ENCODE peak calls at places on chromosomes 2 and 18, in eight cellular contexts. K is GM12865, A is HCT116, J is HFFc6, Q is keratinocyte, V is astrocyte of the spinal cord, O is pancreas, S is NB4. D is an unnamed sample.

GRCh38 chr2:164388511-164388910 is 232.8 kb downstream of the GRB14 start:
- DNase-seq in J (peak; percentile 62), Q (peak; percentile 30), K (peak; percentile 42), O (no peak), V (peak; percentile 85), A (no peak), S (peak; percentile 45), D (no peak)

GRCh38 chr2:15195723-15196270 is 365.3 kb downstream of the NBAS start:
- DNase-seq in V (no peak), A (no peak), J (no peak), S (no peak), Q (no peak), K (no peak), O (no peak), D (no peak)

GRCh38 chr2:181264436-181264835 is 192.8 kb upstream of the ITGA4 start:
- DNase-seq in A (no peak), K (no peak), O (no peak), Q (no peak), S (no peak), J (no peak), V (peak; percentile 7), D (no peak)

GRCh38 chr2:170815746-170816498 is 765 bp upstream of the GAD1 start:
- DNase-seq in A (peak; percentile 57), S (peak; percentile 80), V (peak; percentile 29), O (peak; percentile 72), K (peak; percentile 68), Q (no peak), J (no peak), D (peak; percentile 40)

GRCh38 chr2:149768320-149768799 is 180.8 kb upstream of the MMADHC start:
- DNase-seq in J (peak; percentile 36), K (no peak), A (no peak), Q (no peak), S (no peak), O (no peak), V (peak; percentile 44), D (no peak)

GRCh38 chr2:188984126-188984525 is 10.0 kb downstream of the COL3A1 start:
- DNase-seq in J (peak; percentile 50), A (no peak), S (no peak), V (peak; percentile 82), K (no peak), O (no peak), Q (no peak), D (no peak)

GRCh38 chr2:129092871-129093385 is 774.3 kb upstream of the HS6ST1 start:
- DNase-seq in V (no peak), J (no peak), K (no peak), Q (no peak), S (no peak), O (no peak), A (no peak), D (no peak)

GRCh38 chr18:32333781-32334180 is 136.9 kb downstream of the GAREM1 start:
- DNase-seq in O (peak; percentile 61), K (no peak), A (no peak), V (no peak), J (no peak), Q (no peak), S (peak; percentile 1), D (no peak)

GRCh38 chr18:48824231-48824970 is 126.4 kb downstream of the SMAD7 start:
- DNase-seq in J (no peak), O (no peak), V (no peak), S (no peak), K (no peak), Q (no peak), A (no peak), D (no peak)

GRCh38 chr2:42141687-42142475 is 27.3 kb upstream of the EML4 start:
- DNase-seq in S (peak; percentile 89), V (peak; percentile 96), K (no peak), J (peak; percentile 62), Q (no peak), A (no peak), O (peak; percentile 49), D (no peak)

GRCh38 chr2:57890462-57890861 is 156.1 kb upstream of the VRK2 start:
- DNase-seq in J (peak; percentile 83), A (no peak), O (no peak), K (peak; percentile 31), Q (no peak), S (no peak), V (peak; percentile 32), D (no peak)

GRCh38 chr2:45024600-45025291 is 15.5 kb upstream of the SIX2 start:
- DNase-seq in K (peak; percentile 18), V (peak; percentile 86), Q (peak; percentile 76), O (peak; percentile 72), A (peak; percentile 27), S (peak; percentile 18), J (peak; percentile 59), D (no peak)
- TF ChIP-seq CTCF in K (peak; percentile 11), V (peak; percentile 18), Q (peak; percentile 16), O (no peak), A (peak; percentile 5), S (no peak), J (peak; percentile 29), D (no peak)

DNA sequence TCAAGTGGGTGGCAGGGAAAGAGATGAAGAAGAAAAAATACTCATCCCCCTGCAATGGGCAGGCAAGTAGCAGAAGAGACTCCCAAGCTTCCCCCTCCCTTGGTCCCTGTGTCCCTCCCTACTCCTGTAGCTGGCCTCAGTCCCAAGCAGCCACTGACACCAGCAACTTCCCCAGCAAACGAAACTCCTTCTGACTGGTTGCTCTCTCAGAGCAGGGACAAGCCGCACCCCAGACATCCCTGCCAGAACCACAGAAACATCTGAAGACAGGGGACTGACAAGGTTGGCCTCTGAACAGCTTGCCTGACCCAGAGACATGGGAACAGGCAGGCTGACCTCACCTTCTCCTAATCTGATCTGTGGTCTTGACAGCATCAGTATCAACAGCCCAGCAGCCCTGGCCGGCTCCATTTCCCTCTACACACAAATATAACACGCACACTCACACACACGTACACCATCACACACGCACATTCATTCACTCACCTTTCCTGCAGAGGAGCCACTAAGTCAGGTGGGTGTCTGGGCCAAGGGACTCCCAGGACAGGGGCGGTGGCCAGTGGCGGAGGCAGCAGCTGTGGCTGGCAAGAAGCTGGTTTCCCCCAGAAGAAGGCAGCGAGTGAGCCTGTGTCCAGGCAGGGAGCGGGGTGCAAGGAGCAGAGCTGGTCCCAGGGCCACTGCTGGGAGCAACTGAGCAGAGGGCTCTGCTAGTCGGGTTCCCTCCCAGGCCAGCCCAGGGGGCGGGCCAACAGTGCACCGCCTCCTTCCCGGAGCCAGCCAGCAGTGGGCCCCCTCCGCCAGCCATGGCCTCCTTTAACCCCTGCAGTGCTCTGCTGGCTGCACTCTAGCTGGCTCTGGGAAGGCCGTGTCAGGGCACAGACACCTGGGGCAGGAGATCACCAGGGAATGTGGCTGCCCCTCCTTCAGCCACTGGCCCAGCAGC is 59.1 kb downstream of the TNS1 start:
- DNase-seq in V (peak; percentile 48), J (peak; percentile 49), S (peak; percentile 54), O (peak; percentile 82), K (no peak), Q (no peak), A (peak; percentile 4), D (no peak)
- TF ChIP-seq CTCF in V (peak; percentile 25), J (peak; percentile 55), S (peak; percentile 5), O (no peak), K (no peak), Q (no peak), A (no peak), D (no peak)

GRCh38 chr2:9799729-9800632 is 43.3 kb upstream of the TAF1B start:
- DNase-seq in V (peak; percentile 74), J (peak; percentile 72), K (peak; percentile 86), S (peak; percentile 93), Q (no peak), O (peak; percentile 83), A (peak; percentile 72), D (peak; percentile 86)

GRCh38 chr2:9802576-9802993 is 40.7 kb upstream of the TAF1B start:
- DNase-seq in A (no peak), Q (no peak), V (no peak), O (no peak), S (no peak), K (no peak), J (no peak), D (no peak)

GRCh38 chr2:9800639-9800974 is 42.7 kb upstream of the TAF1B start:
- DNase-seq in A (no peak), J (no peak), V (no peak), K (no peak), S (peak; percentile 48), Q (no peak), O (no peak), D (no peak)

GRCh38 chr2:9799011-9799596 is 44.2 kb upstream of the TAF1B start:
- DNase-seq in V (no peak), S (peak; percentile 88), K (peak; percentile 64), J (no peak), O (no peak), A (no peak), Q (no peak), D (no peak)

DNA sequence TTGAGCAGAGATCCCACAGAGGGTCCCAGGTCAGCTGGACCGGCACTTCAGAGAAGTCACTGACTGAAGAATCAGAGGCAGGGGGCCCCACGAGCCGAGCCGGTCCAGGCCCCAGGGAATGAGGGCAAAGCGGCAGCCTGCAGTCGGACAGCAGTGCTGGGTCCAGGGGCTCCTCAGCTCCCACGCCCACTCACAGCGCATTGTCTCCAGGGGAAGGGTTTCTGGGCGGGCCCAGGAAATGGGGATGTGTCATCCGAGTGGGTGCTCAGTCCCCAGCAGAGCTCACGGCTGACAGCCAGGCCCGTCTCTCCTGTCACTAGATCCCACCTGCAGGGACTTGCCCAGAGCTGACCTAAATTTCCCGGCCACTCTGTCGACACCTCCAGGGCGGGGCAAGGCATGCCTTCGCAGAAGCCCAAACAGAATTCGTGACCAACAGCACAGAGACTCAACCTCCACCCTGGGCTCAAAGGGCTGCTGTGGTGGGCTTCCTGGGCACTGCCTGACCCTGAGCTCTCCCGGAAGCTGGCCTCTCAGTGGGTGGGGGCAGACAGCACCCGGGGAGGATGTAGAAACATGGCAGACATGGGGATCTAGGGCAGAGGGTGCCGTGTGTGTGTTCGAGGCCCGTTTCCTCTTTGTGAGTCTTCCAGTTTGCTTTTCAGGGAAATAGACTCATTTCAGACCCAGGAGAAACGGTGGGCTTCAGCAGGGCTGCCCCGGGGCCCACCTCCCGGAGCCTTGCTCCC is 42.1 kb upstream of the TAF1B start:
- DNase-seq in A (no peak), J (peak; percentile 33), O (no peak), S (peak; percentile 80), V (peak; percentile 55), Q (peak; percentile 98), K (peak; percentile 68), D (peak; percentile 41)
- TF ChIP-seq CTCF in A (no peak), J (no peak), O (no peak), S (no peak), V (no peak), Q (no peak), K (no peak), D (no peak)

GRCh38 chr2:179237209-179237946 is 27.3 kb downstream of the SESTD1 start:
- DNase-seq in A (no peak), V (no peak), J (no peak), Q (no peak), K (no peak), O (no peak), S (no peak), D (no peak)

GRCh38 chr2:179233626-179234430 is 30.8 kb downstream of the SESTD1 start:
- DNase-seq in S (no peak), Q (no peak), J (no peak), A (no peak), O (no peak), K (no peak), V (no peak), D (no peak)

GRCh38 chr2:179234658-179235240 is 29.9 kb downstream of the SESTD1 start:
- DNase-seq in O (no peak), S (no peak), Q (no peak), V (no peak), J (no peak), A (no peak), K (no peak), D (no peak)

GRCh38 chr2:179235463-179236108 is 29.0 kb downstream of the SESTD1 start:
- DNase-seq in O (no peak), Q (no peak), J (peak; percentile 10), K (no peak), V (peak; percentile 74), S (no peak), A (no peak), D (no peak)

GRCh38 chr2:179233037-179233436 is 31.6 kb downstream of the SESTD1 start:
- DNase-seq in K (no peak), S (no peak), V (no peak), A (no peak), J (no peak), Q (no peak), O (no peak), D (no peak)
- TF ChIP-seq CTCF in K (no peak), S (no peak), V (no peak), A (no peak), J (no peak), Q (no peak), O (no peak), D (no peak)